ENCODE peak calls at places on chromosomes 5 and 9, in five cellular contexts. N is fibroblast of mammary gland, A is K562, E is fibroblast of lung, H is A549. F is an unnamed sample.

GRCh38 chr5:135039526-135040296 is 5.7 kb upstream of the PITX1 start:
- DNase-seq in N (no peak), A (no peak), E (no peak), H (no peak), F (no peak)

GRCh38 chr9:3401556-3401955 is 124.2 kb downstream of the RFX3 start:
- DNase-seq in N (no peak), A (no peak), E (no peak), H (no peak), F (no peak)

GRCh38 chr9:79583957-79584654 is 12.3 kb downstream of the TLE4 start:
- DNase-seq in N (no peak), A (no peak), E (no peak), H (no peak), F (no peak)

GRCh38 chr5:147092044-147092443 is 142.8 kb upstream of the STK32A start:
- DNase-seq in N (no peak), A (no peak), E (no peak), H (no peak), F (no peak)

GRCh38 chr5:56852228-56853000 is 37.1 kb downstream of the MAP3K1 start:
- DNase-seq in N (peak; percentile 21), A (no peak), E (peak; percentile 52), H (no peak), F (no peak)

GRCh38 chr9:15146121-15146820 is 160.7 kb downstream of the TTC39B start:
- DNase-seq in N (no peak), A (no peak), E (no peak), H (no peak), F (no peak)

GRCh38 chr9:79221084-79221483 is 350.7 kb upstream of the TLE4 start:
- DNase-seq in N (peak; percentile 75), A (no peak), E (peak; percentile 83), H (peak; percentile 52), F (no peak)

GRCh38 chr5:67010684-67011409 is 185.8 kb downstream of the CD180 start:
- DNase-seq in N (peak; percentile 95), A (no peak), E (peak; percentile 75), H (no peak), F (no peak)

GRCh38 chr9:79390077-79390673 is 181.6 kb upstream of the TLE4 start:
- DNase-seq in N (no peak), A (no peak), E (peak; percentile 25), H (no peak), F (no peak)

GRCh38 chr5:73333944-73334703 is 114.5 kb downstream of the FOXD1 start:
- DNase-seq in N (no peak), A (no peak), E (no peak), H (no peak), F (no peak)

GRCh38 chr5:170291324-170291847 is 6.2 kb downstream of the LCP2 start:
- DNase-seq in N (no peak), A (no peak), E (no peak), H (no peak), F (no peak)

GRCh38 chr5:9437741-9438240 is 108.1 kb downstream of the SEMA5A start:
- DNase-seq in N (peak; percentile 85), A (no peak), E (peak; percentile 75), H (no peak), F (no peak)

GRCh38 chr5:93604119-93604963 is 21.3 kb downstream of the NR2F1 start:
- DNase-seq in N (peak; percentile 52), A (no peak), E (peak; percentile 70), H (no peak), F (no peak)

GRCh38 chr5:93610581-93611167 is 27.7 kb downstream of the NR2F1 start:
- DNase-seq in N (no peak), A (no peak), E (no peak), H (no peak), F (no peak)

GRCh38 chr5:93606384-93606752 is 23.3 kb downstream of the NR2F1 start:
- DNase-seq in N (no peak), A (no peak), E (no peak), H (no peak), F (no peak)

GRCh38 chr5:93609756-93610155 is 26.7 kb downstream of the NR2F1 start:
- DNase-seq in N (no peak), A (no peak), E (no peak), H (no peak), F (no peak)

DNA sequence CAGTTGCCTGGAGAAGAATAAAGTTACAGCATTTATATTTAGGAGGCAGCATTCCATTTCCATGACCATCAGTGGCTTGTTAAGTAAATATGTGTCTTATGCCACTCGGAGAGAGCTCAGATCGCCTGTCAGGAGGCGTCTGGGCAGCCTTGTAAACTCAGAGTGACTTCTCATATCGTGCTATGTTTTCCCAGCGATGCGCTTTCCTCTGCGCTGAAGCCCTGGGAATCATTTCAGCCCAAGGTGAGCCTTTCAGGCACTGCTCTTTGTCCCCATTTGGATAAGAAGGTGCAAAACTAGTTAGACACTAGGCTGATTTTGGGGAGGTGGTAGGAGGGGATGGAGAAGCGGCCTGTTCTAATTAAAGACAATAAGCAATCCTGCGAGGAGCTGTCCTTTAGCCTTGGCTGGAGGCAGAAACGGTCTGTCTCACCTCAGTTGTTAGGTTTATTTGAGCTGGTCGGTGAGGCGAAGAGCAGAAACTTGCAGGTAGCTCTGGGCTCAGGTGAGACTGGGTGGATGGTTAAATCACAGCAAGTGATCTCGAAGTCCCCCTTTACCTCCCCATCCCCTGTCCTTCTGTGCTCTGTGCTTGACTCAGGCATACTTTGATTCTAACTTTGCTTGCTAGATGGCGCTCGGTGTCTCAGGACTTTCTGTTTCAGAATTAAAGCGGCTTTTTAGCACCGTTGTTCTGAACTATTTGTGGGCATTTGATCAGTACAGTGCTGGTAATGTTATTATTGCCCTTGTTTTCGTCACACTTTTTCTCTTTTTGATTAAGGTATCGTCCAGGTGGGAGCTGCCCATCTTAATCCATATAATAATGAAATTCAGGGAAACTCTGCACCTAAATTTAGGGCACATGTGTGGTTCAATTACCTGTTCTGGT is 24.6 kb downstream of the NR2F1 start:
- DNase-seq in N (peak; percentile 58), A (no peak), E (peak; percentile 86), H (peak; percentile 57), F (no peak)
- TF ChIP-seq CTCF in N (peak; percentile 61), A (peak; percentile 44), E (peak; percentile 70), H (peak; percentile 76), F (no peak)

GRCh38 chr9:121121582-121122087 is 46.9 kb downstream of the CNTRL start:
- DNase-seq in N (peak; percentile 94), A (peak; percentile 90), E (peak; percentile 95), H (peak; percentile 95), F (peak; percentile 93)
- TF ChIP-seq CTCF in N (peak; percentile 31), A (peak; percentile 27), E (peak; percentile 37), H (no peak), F (no peak)

GRCh38 chr5:36040651-36041536 is 25.8 kb downstream of the UGT3A2 start:
- DNase-seq in N (no peak), A (no peak), E (no peak), H (no peak), F (no peak)
- TF ChIP-seq CTCF in N (no peak), A (no peak), E (no peak), H (no peak), F (no peak)

DNA sequence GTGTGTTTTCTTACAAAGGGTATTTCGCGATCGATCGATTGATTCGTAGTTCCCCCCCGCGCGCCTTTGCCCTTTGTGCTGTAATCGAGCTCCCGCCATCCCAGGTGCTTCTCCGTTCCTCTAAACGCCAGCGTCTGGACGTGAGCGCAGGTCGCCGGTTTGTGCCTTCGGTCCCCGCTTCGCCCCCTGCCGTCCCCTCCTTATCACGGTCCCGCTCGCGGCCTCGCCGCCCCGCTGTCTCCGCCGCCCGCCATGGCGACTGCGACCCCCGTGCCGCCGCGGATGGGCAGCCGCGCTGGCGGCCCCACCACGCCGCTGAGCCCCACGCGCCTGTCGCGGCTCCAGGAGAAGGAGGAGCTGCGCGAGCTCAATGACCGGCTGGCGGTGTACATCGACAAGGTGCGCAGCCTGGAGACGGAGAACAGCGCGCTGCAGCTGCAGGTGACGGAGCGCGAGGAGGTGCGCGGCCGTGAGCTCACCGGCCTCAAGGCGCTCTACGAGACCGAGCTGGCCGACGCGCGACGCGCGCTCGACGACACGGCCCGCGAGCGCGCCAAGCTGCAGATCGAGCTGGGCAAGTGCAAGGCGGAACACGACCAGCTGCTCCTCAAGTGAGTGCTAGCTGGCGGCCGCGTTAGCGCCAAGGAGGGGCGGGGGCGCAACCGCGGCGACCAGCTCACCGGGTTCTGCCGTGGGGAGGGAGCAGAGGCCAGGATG is 479 bp downstream of the LMNB1 start:
- DNase-seq in N (peak; percentile 53), A (peak; percentile 42), E (peak; percentile 62), H (peak; percentile 72), F (peak; percentile 59)
- TF ChIP-seq CTCF in N (no peak), A (no peak), E (no peak), H (peak; percentile 5), F (no peak)

GRCh38 chr9:69120380-69121154 is 53.5 kb upstream of the TJP2 start:
- DNase-seq in N (no peak), A (no peak), E (peak; percentile 21), H (no peak), F (peak; percentile 59)

GRCh38 chr9:69121155-69122085 is 52.7 kb upstream of the TJP2 start:
- DNase-seq in N (no peak), A (no peak), E (peak; percentile 35), H (peak; percentile 21), F (peak; percentile 67)

GRCh38 chr9:69118656-69119055 is 55.4 kb upstream of the TJP2 start:
- DNase-seq in N (no peak), A (no peak), E (no peak), H (no peak), F (no peak)

GRCh38 chr9:69115621-69116020 is 58.5 kb upstream of the TJP2 start:
- DNase-seq in N (peak; percentile 76), A (no peak), E (peak; percentile 59), H (no peak), F (no peak)
- TF ChIP-seq CTCF in N (no peak), A (no peak), E (no peak), H (no peak), F (no peak)

GRCh38 chr9:752201-752600 is 89.3 kb upstream of the DMRT1 start:
- DNase-seq in N (peak; percentile 98), A (no peak), E (peak; percentile 97), H (no peak), F (no peak)

GRCh38 chr9:755454-756381 is 85.8 kb upstream of the DMRT1 start:
- DNase-seq in N (peak; percentile 96), A (no peak), E (peak; percentile 86), H (peak; percentile 43), F (no peak)

GRCh38 chr9:752681-753200 is 88.8 kb upstream of the DMRT1 start:
- DNase-seq in N (peak; percentile 50), A (no peak), E (no peak), H (no peak), F (no peak)

GRCh38 chr9:751137-752051 is 90.1 kb upstream of the DMRT1 start:
- DNase-seq in N (peak; percentile 71), A (no peak), E (no peak), H (no peak), F (no peak)

DNA sequence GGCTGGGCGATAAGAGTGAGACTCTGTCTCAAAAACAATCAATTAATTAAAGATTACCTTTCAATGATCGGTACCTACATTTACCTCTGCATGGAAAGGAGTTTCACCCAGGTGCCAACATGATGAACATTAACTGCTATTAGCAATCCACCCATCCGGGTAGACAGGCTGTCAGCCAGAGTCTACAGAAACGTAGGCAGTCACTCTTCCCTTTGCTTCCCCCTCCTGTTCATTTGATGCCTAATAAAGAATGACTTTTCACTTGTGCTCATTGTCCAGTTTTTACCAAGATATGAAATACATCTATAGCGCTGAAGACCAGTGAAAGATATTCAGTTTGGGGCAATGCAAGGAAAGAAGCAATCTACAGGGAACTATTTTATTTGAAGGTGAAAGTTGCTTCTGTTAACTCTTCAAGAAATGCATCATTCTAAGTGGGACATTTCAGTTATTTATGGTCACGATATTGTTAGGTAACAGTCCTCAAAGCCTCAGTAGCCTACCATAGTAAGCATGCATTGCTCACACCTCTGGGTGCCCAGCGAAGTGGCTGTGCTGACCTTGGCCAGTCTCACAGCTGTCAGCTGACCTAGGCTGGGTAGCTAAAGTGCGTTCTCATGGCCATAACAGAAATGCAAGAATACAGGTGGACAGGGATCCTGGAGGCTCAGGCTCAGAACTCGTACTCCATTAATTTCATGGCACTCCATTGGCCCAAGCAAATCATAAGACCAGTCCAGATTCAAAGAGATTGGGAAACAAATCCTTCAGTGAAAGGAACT is 87.2 kb upstream of the DMRT1 start:
- DNase-seq in N (no peak), A (no peak), E (no peak), H (no peak), F (no peak)
- TF ChIP-seq CTCF in N (no peak), A (no peak), E (no peak), H (no peak), F (no peak)